ENCODE peak calls at places on chromosomes 6 and 20, in eight cellular contexts. One of them, this sample, is unnamed.

GRCh38 chr6:33912177-33912576 is 108.4 kb upstream of the MLN start:
- DNase-seq in IMR-90: no peak
- DNase-seq in uterus: peak; percentile 80
- DNase-seq in stomach: no peak
- DNase-seq in heart left ventricle: no peak
- DNase-seq in sigmoid colon: peak; percentile 91
- DNase-seq in NB4: no peak
- DNase-seq in breast epithelium: no peak
- DNase-seq in this sample: no peak

GRCh38 chr20:58688838-58689237 is 3.8 kb upstream of the NPEPL1 start:
- DNase-seq in IMR-90: peak; percentile 14
- DNase-seq in uterus: no peak
- DNase-seq in stomach: peak; percentile 21
- DNase-seq in heart left ventricle: peak; percentile 22
- DNase-seq in sigmoid colon: no peak
- DNase-seq in NB4: peak; percentile 39
- DNase-seq in breast epithelium: no peak
- DNase-seq in this sample: no peak

GRCh38 chr6:166583230-166583629 is 3.2 kb downstream of the RAMACL start:
- DNase-seq in IMR-90: no peak
- DNase-seq in uterus: no peak
- DNase-seq in stomach: no peak
- DNase-seq in heart left ventricle: no peak
- DNase-seq in sigmoid colon: no peak
- DNase-seq in NB4: peak; percentile 92
- DNase-seq in breast epithelium: no peak
- DNase-seq in this sample: no peak

GRCh38 chr20:19929749-19930148 is 87.4 kb upstream of the NAA20 start:
- DNase-seq in IMR-90: peak; percentile 53
- DNase-seq in uterus: no peak
- DNase-seq in stomach: no peak
- DNase-seq in heart left ventricle: no peak
- DNase-seq in sigmoid colon: no peak
- DNase-seq in NB4: no peak
- DNase-seq in breast epithelium: no peak
- DNase-seq in this sample: no peak

GRCh38 chr6:33297406-33297955 is 1.3 kb downstream of the RGL2 start:
- DNase-seq in IMR-90: no peak
- DNase-seq in uterus: no peak
- DNase-seq in stomach: peak; percentile 81
- DNase-seq in heart left ventricle: no peak
- DNase-seq in sigmoid colon: no peak
- DNase-seq in NB4: peak; percentile 69
- DNase-seq in breast epithelium: peak; percentile 89
- DNase-seq in this sample: peak; percentile 87

GRCh38 chr6:4610256-4610655 is 165.9 kb upstream of the CDYL start:
- DNase-seq in IMR-90: peak; percentile 77
- DNase-seq in uterus: peak; percentile 75
- DNase-seq in stomach: no peak
- DNase-seq in heart left ventricle: peak; percentile 71
- DNase-seq in sigmoid colon: peak; percentile 92
- DNase-seq in NB4: no peak
- DNase-seq in breast epithelium: no peak
- DNase-seq in this sample: no peak

GRCh38 chr20:46065691-46066090 is 24.1 kb downstream of the NCOA5 start:
- DNase-seq in IMR-90: no peak
- DNase-seq in uterus: no peak
- DNase-seq in stomach: no peak
- DNase-seq in heart left ventricle: no peak
- DNase-seq in sigmoid colon: no peak
- DNase-seq in NB4: no peak
- DNase-seq in breast epithelium: no peak
- DNase-seq in this sample: no peak

GRCh38 chr6:100342830-100343229 is 121.9 kb downstream of the SIM1 start:
- DNase-seq in IMR-90: peak; percentile 47
- DNase-seq in uterus: no peak
- DNase-seq in stomach: no peak
- DNase-seq in heart left ventricle: no peak
- DNase-seq in sigmoid colon: no peak
- DNase-seq in NB4: peak; percentile 35
- DNase-seq in breast epithelium: no peak
- DNase-seq in this sample: no peak

DNA sequence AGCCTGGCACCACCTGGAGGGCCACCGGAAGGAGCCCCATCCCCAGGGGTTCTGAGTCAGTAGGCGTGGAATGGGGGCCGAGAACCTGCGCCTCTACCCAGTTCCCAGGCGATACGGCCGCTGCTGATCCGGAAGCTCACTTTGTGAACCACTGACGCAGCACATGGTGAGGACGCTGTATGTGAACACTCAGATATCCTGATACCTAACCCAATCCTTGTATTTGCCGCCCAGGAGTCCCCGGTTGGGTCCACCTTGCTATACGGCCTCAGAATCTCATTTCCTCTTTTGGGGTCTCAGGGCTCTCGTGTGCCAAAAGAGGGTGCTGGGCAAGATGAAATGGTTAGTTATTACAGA is 649 bp upstream of the RAB5IF start:
- DNase-seq in IMR-90: no peak
- DNase-seq in uterus: peak; percentile 37
- DNase-seq in stomach: peak; percentile 41
- DNase-seq in heart left ventricle: peak; percentile 55
- DNase-seq in sigmoid colon: peak; percentile 77
- DNase-seq in NB4: peak; percentile 91
- DNase-seq in breast epithelium: no peak
- DNase-seq in this sample: peak; percentile 93
- TF ChIP-seq POLR2A in IMR-90: no peak
- TF ChIP-seq POLR2A in uterus: no peak
- TF ChIP-seq POLR2A in stomach: no peak
- TF ChIP-seq POLR2A in heart left ventricle: no peak
- TF ChIP-seq POLR2A in sigmoid colon: no peak
- TF ChIP-seq POLR2A in NB4: no peak
- TF ChIP-seq POLR2A in breast epithelium: no peak
- TF ChIP-seq POLR2A in this sample: no peak

GRCh38 chr20:1861996-1862664 is 33.1 kb upstream of the SIRPA start:
- DNase-seq in IMR-90: no peak
- DNase-seq in uterus: no peak
- DNase-seq in stomach: no peak
- DNase-seq in heart left ventricle: no peak
- DNase-seq in sigmoid colon: no peak
- DNase-seq in NB4: no peak
- DNase-seq in breast epithelium: no peak
- DNase-seq in this sample: no peak
- H3K4me3 ChIP-seq in IMR-90: no peak overlapping the region
- H3K4me3 ChIP-seq in uterus: no peak overlapping the region
- H3K4me3 ChIP-seq in stomach: no peak overlapping the region
- H3K4me3 ChIP-seq in heart left ventricle: no peak overlapping the region
- H3K4me3 ChIP-seq in sigmoid colon: no peak overlapping the region
- H3K4me3 ChIP-seq in NB4: no peak overlapping the region
- H3K4me3 ChIP-seq in breast epithelium: no peak overlapping the region
- H3K4me3 ChIP-seq in this sample: no peak overlapping the region

GRCh38 chr6:133756046-133756445 is 132.9 kb upstream of the TCF21 start:
- DNase-seq in IMR-90: peak; percentile 61
- DNase-seq in uterus: no peak
- DNase-seq in stomach: no peak
- DNase-seq in heart left ventricle: no peak
- DNase-seq in sigmoid colon: no peak
- DNase-seq in NB4: no peak
- DNase-seq in breast epithelium: no peak
- DNase-seq in this sample: no peak
- TF ChIP-seq POLR2A in IMR-90: no peak
- TF ChIP-seq POLR2A in uterus: no peak
- TF ChIP-seq POLR2A in stomach: no peak
- TF ChIP-seq POLR2A in heart left ventricle: no peak
- TF ChIP-seq POLR2A in sigmoid colon: no peak
- TF ChIP-seq POLR2A in NB4: no peak
- TF ChIP-seq POLR2A in breast epithelium: no peak
- TF ChIP-seq POLR2A in this sample: no peak

DNA sequence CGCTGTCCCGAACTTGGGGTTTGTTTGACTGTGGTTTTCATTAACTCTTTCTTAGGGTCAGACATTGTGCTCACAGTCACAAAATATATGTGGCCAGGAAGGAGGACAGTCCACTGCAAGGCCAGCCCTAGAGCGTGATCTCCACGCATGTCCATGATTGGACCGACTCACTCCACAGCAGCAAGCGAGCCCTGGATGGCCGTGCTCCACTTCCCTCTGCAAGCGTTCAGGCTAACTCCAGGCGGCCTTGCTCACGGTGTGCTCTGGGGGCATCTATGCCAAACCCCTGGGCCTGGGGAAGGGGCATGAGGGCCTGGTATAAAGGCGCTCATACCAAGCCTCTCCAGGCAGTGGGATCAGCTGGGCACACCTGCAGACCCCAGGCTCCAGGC is 5.6 kb downstream of the DACT2 start:
- DNase-seq in IMR-90: no peak
- DNase-seq in uterus: no peak
- DNase-seq in stomach: no peak
- DNase-seq in heart left ventricle: no peak
- DNase-seq in sigmoid colon: no peak
- DNase-seq in NB4: no peak
- DNase-seq in breast epithelium: no peak
- DNase-seq in this sample: no peak
- H3K4me3 ChIP-seq in IMR-90: no peak overlapping the region
- H3K4me3 ChIP-seq in uterus: no peak overlapping the region
- H3K4me3 ChIP-seq in stomach: no peak overlapping the region
- H3K4me3 ChIP-seq in heart left ventricle: no peak overlapping the region
- H3K4me3 ChIP-seq in sigmoid colon: no peak overlapping the region
- H3K4me3 ChIP-seq in NB4: no peak overlapping the region
- H3K4me3 ChIP-seq in breast epithelium: no peak overlapping the region
- H3K4me3 ChIP-seq in this sample: no peak overlapping the region